ENCODE peak calls at places on chromosomes 6 and 20, in ten cellular contexts. U is psoas muscle; K is CD8-positive, alpha-beta T cell; N is H9; W is heart left ventricle; Q is IMR-90; X is tibial nerve; T is upper lobe of right lung; I is ovary; Z is tibial artery. L is an unnamed sample.

GRCh38 chr20:32386091-32386490 is 28.0 kb downstream of the ASXL1 start:
- DNase-seq in U (no peak), K (no peak), N (no peak), W (no peak), Q (no peak), X (no peak), T (no peak), I (no peak), Z (no peak), L (no peak)

GRCh38 chr6:99432877-99433276 is 7.8 kb upstream of the PNISR start:
- DNase-seq in U (no peak), K (no peak), N (no peak), W (no peak), Q (no peak), X (no peak), T (no peak), I (no peak), Z (no peak), L (no peak)

GRCh38 chr6:161414180-161414579 is 140.3 kb upstream of the AGPAT4 start:
- DNase-seq in U (peak), K (no peak), N (no peak), W (peak), Q (no peak), X (no peak), T (no peak), I (no peak), Z (no peak), L (no peak)

GRCh38 chr6:12348530-12349511 is 58.7 kb downstream of the EDN1 start:
- DNase-seq in U (no peak), K (no peak), N (no peak), W (no peak), Q (peak), X (no peak), T (no peak), I (no peak), Z (no peak), L (peak)

GRCh38 chr6:52640916-52641315 is 30.0 kb upstream of the TMEM14A start:
- DNase-seq in U (no peak), K (no peak), N (no peak), W (no peak), Q (no peak), X (no peak), T (no peak), I (no peak), Z (no peak), L (no peak)

GRCh38 chr20:51700809-51701285 is 67.3 kb downstream of the ATP9A start:
- DNase-seq in U (no peak), K (no peak), N (peak), W (no peak), Q (peak), X (peak), T (no peak), I (no peak), Z (no peak), L (no peak)

GRCh38 chr6:137693737-137694136 is 173.3 kb upstream of the TNFAIP3 start:
- DNase-seq in U (no peak), K (no peak), N (no peak), W (no peak), Q (no peak), X (no peak), T (no peak), I (no peak), Z (no peak), L (no peak)

GRCh38 chr20:46572181-46572580 is 21.7 kb upstream of the OCSTAMP start:
- DNase-seq in U (no peak), K (no peak), N (no peak), W (peak), Q (no peak), X (no peak), T (no peak), I (no peak), Z (no peak), L (no peak)

GRCh38 chr6:15948930-15949900 is 179.7 kb upstream of the MYLIP start:
- DNase-seq in U (no peak), K (no peak), N (peak), W (no peak), Q (no peak), X (no peak), T (peak), I (no peak), Z (no peak), L (no peak)

GRCh38 chr20:36532388-36532787 is 8.9 kb upstream of the MYL9 start:
- DNase-seq in U (no peak), K (no peak), N (no peak), W (no peak), Q (no peak), X (no peak), T (no peak), I (no peak), Z (peak), L (no peak)

GRCh38 chr6:71404967-71405278 is 116.3 kb downstream of the OGFRL1 start:
- DNase-seq in U (no peak), K (no peak), N (no peak), W (no peak), Q (no peak), X (no peak), T (no peak), I (no peak), Z (no peak), L (no peak)

GRCh38 chr20:46142124-46142523 is 24.0 kb downstream of the CD40 start:
- DNase-seq in U (no peak), K (no peak), N (no peak), W (no peak), Q (no peak), X (no peak), T (no peak), I (no peak), Z (no peak), L (no peak)

GRCh38 chr6:56772737-56773184 is 130.1 kb upstream of the DST start:
- DNase-seq in U (peak), K (no peak), N (peak), W (peak), Q (peak), X (peak), T (no peak), I (peak), Z (peak), L (no peak)

GRCh38 chr6:134472661-134473060 is 154.7 kb upstream of the SGK1 start:
- DNase-seq in U (no peak), K (no peak), N (no peak), W (no peak), Q (no peak), X (no peak), T (no peak), I (no peak), Z (no peak), L (no peak)

GRCh38 chr6:169328112-169328801 is 74.6 kb upstream of the THBS2 start:
- DNase-seq in U (no peak), K (no peak), N (no peak), W (no peak), Q (peak), X (no peak), T (no peak), I (peak), Z (no peak), L (no peak)

GRCh38 chr6:44641344-44641743 is 253.8 kb downstream of the CDC5L start:
- DNase-seq in U (no peak), K (no peak), N (no peak), W (no peak), Q (no peak), X (no peak), T (no peak), I (no peak), Z (no peak), L (no peak)

GRCh38 chr20:58550661-58551060 is 35.5 kb upstream of the APCDD1L start:
- DNase-seq in U (no peak), K (peak), N (peak), W (no peak), Q (peak), X (no peak), T (no peak), I (no peak), Z (peak), L (no peak)

GRCh38 chr20:37580069-37580468 is 52.4 kb upstream of the BLCAP start:
- DNase-seq in U (no peak), K (no peak), N (no peak), W (no peak), Q (no peak), X (no peak), T (no peak), I (no peak), Z (no peak), L (no peak)

GRCh38 chr6:386688-387266 is 4.8 kb upstream of the IRF4 start:
- DNase-seq in U (peak), K (no peak), N (no peak), W (no peak), Q (no peak), X (no peak), T (no peak), I (no peak), Z (no peak), L (no peak)

GRCh38 chr6:138467901-138468300 is 31.4 kb downstream of the NHSL1 start:
- DNase-seq in U (no peak), K (no peak), N (no peak), W (no peak), Q (peak), X (no peak), T (no peak), I (no peak), Z (no peak), L (peak)

GRCh38 chr6:46203388-46203787 is 32.6 kb upstream of the ENPP5 start:
- DNase-seq in U (no peak), K (no peak), N (no peak), W (no peak), Q (no peak), X (no peak), T (no peak), I (no peak), Z (no peak), L (no peak)

GRCh38 chr20:44609511-44610312 is 27.3 kb downstream of the PKIG start:
- DNase-seq in U (peak), K (peak), N (peak), W (peak), Q (peak), X (peak), T (peak), I (peak), Z (peak), L (peak)

GRCh38 chr6:42257614-42258013 is 40.0 kb upstream of the MRPS10 start:
- DNase-seq in U (no peak), K (no peak), N (peak), W (no peak), Q (no peak), X (no peak), T (no peak), I (no peak), Z (no peak), L (no peak)

GRCh38 chr6:99607416-99608036 is 893 bp downstream of the PRDM13 start:
- DNase-seq in U (no peak), K (no peak), N (no peak), W (no peak), Q (no peak), X (no peak), T (no peak), I (no peak), Z (no peak), L (no peak)

GRCh38 chr6:167093922-167094432 is 28.9 kb upstream of the CCR6 start:
- DNase-seq in U (peak), K (peak), N (no peak), W (no peak), Q (no peak), X (no peak), T (no peak), I (no peak), Z (no peak), L (no peak)

GRCh38 chr6:169376458-169376857 is 122.8 kb upstream of the THBS2 start:
- DNase-seq in U (no peak), K (no peak), N (no peak), W (no peak), Q (no peak), X (no peak), T (no peak), I (no peak), Z (no peak), L (no peak)

GRCh38 chr20:41347523-41348429 is 7.2 kb downstream of the LPIN3 start:
- DNase-seq in U (no peak), K (no peak), N (no peak), W (no peak), Q (peak), X (no peak), T (no peak), I (no peak), Z (no peak), L (no peak)

GRCh38 chr6:90354961-90355360 is 58.3 kb upstream of the BACH2 start:
- DNase-seq in U (no peak), K (no peak), N (no peak), W (no peak), Q (no peak), X (no peak), T (no peak), I (no peak), Z (no peak), L (no peak)

GRCh38 chr6:5214570-5215052 is 46.1 kb downstream of the LYRM4 start:
- DNase-seq in U (no peak), K (no peak), N (peak), W (peak), Q (peak), X (no peak), T (no peak), I (no peak), Z (no peak), L (no peak)

GRCh38 chr6:5626727-5627426 is 365.6 kb downstream of the FARS2 start:
- DNase-seq in U (no peak), K (no peak), N (no peak), W (no peak), Q (no peak), X (no peak), T (no peak), I (no peak), Z (no peak), L (no peak)

GRCh38 chr20:44657875-44658274 is 6.4 kb upstream of the ADA start:
- DNase-seq in U (no peak), K (no peak), N (no peak), W (no peak), Q (no peak), X (no peak), T (no peak), I (no peak), Z (no peak), L (no peak)

GRCh38 chr6:24376875-24377274 is 19.0 kb upstream of the DCDC2 start:
- DNase-seq in U (no peak), K (no peak), N (no peak), W (no peak), Q (no peak), X (no peak), T (no peak), I (no peak), Z (no peak), L (no peak)

GRCh38 chr6:166435574-166435973 is 52.8 kb upstream of the MPC1 start:
- DNase-seq in U (no peak), K (peak), N (peak), W (peak), Q (no peak), X (peak), T (no peak), I (no peak), Z (peak), L (no peak)

GRCh38 chr20:20083796-20084195 is 31.5 kb downstream of the CFAP61 start:
- DNase-seq in U (no peak), K (no peak), N (no peak), W (no peak), Q (peak), X (no peak), T (no peak), I (no peak), Z (no peak), L (no peak)
- TF ChIP-seq CTCF in U (peak), K (peak), N (peak), W (peak), Q (peak), X (peak), T (peak), I (peak), Z (peak), L (peak)

DNA sequence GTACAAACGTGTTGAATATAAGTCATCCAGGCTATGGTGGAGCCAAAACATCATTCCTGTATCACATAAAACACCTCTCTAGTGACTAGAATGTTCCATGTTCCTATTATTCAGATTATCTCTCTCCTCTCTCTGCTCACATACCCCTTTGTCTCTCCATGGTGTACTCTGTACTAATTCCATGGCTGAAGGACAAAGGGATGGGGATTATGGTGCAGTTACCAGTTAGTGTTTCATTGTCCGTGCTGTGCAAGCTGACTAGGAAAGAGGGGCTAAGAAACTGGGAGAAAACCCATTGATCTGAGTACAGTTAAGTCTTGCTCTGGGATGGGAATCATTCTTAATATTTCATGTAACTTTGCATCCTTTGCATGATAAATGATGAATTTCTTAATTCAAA is 397.4 kb upstream of the NOX3 start:
- DNase-seq in U (no peak), K (no peak), N (no peak), W (no peak), Q (no peak), X (no peak), T (no peak), I (no peak), Z (no peak), L (no peak)
- H3K27ac ChIP-seq in U (no peak), K (no peak), N (no peak), W (no peak), Q (no peak), X (no peak), T (no peak), I (no peak), Z (no peak), L (no peak)

GRCh38 chr6:89291256-89291819 is 23.8 kb downstream of the GABRR2 start:
- DNase-seq in U (no peak), K (peak), N (peak), W (no peak), Q (no peak), X (no peak), T (no peak), I (no peak), Z (no peak), L (no peak)
- TF ChIP-seq CTCF in U (no peak), K (no peak), N (no peak), W (no peak), Q (no peak), X (no peak), T (no peak), I (no peak), Z (no peak), L (no peak)

DNA sequence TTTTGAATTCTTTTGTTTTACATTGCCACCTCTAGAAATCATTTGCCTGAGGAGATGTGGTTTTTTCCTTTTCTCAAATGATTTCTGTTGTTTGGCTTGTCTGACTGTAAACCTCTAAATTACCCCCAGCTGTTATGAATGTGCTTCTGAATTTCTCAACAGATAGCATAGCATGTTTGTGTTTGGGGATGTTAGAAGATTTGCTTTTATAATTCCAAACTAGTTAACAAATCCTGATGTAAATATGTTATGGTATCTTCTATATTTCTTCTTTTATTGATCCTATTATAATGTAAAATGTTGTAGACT is 31.6 kb upstream of the EZR start:
- DNase-seq in U (no peak), K (no peak), N (no peak), W (no peak), Q (peak), X (no peak), T (no peak), I (no peak), Z (no peak), L (no peak)
- H3K27ac ChIP-seq in U (no peak), K (peak), N (no peak), W (no peak), Q (no peak), X (no peak), T (peak), I (no peak), Z (no peak), L (peak)

DNA sequence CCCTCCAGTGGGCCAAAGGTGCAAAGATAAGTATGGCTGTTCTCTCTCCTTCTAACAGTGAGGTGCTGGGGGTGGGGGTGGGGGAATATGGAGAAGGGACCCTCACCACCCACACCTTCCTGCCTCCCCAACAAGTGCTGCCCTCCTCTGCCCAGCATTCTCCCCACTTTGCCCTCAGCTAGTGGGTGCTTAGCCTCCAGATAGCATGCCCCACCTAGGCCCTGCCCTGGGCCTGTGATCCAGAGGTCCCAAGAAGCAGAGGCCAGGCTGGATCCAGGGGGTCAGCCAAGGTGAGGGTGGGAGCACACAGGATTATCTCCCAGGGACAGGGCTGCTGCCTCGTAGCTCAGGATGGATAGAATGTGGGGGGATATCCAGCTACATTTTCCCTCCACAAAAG is 1.2 kb downstream of the ADISSP start:
- DNase-seq in U (no peak), K (no peak), N (no peak), W (no peak), Q (no peak), X (no peak), T (no peak), I (no peak), Z (no peak), L (no peak)
- TF ChIP-seq CTCF in U (no peak), K (no peak), N (no peak), W (no peak), Q (no peak), X (no peak), T (no peak), I (no peak), Z (no peak), L (no peak)

L was measured in keratinocyte.